ENCODE peak calls at places on chromosomes 3 and 15, in five cellular contexts. One of them, this sample, is unnamed.

GRCh38 chr15:60829416-60829815 is 350.5 kb upstream of the ICE2 start:
- DNase-seq in substantia nigra: no peak
- DNase-seq in ELR: peak
- DNase-seq in activated naive CD8-positive, alpha-beta T cell treated with anti-CD3 and anti-CD28 coated beads, Interleukin-2, amount 50 U/mL, for 24 hours: no peak
- DNase-seq in activated CD4-positive, alpha-beta T cell treated with anti-CD3 and anti-CD28 coated beads, Interleukin-2, amount 50 U/mL, for 48 hours: no peak
- DNase-seq in this sample: no peak

GRCh38 chr3:144737281-144737680 is 765.7 kb downstream of the DIPK2A start:
- DNase-seq in activated CD4-positive, alpha-beta T cell treated with anti-CD3 and anti-CD28 coated beads, Interleukin-2, amount 50 U/mL, for 48 hours: no peak
- DNase-seq in activated naive CD8-positive, alpha-beta T cell treated with anti-CD3 and anti-CD28 coated beads, Interleukin-2, amount 50 U/mL, for 24 hours: no peak
- DNase-seq in substantia nigra: no peak
- DNase-seq in ELR: no peak
- DNase-seq in this sample: no peak

GRCh38 chr3:9226326-9226725 is 23.1 kb downstream of the SRGAP3 start:
- DNase-seq in substantia nigra: no peak
- DNase-seq in ELR: no peak
- DNase-seq in activated naive CD8-positive, alpha-beta T cell treated with anti-CD3 and anti-CD28 coated beads, Interleukin-2, amount 50 U/mL, for 24 hours: no peak
- DNase-seq in activated CD4-positive, alpha-beta T cell treated with anti-CD3 and anti-CD28 coated beads, Interleukin-2, amount 50 U/mL, for 48 hours: no peak
- DNase-seq in this sample: no peak

GRCh38 chr3:183307749-183308148 is 54.7 kb downstream of the B3GNT5 start:
- DNase-seq in ELR: no peak
- DNase-seq in substantia nigra: no peak
- DNase-seq in activated CD4-positive, alpha-beta T cell treated with anti-CD3 and anti-CD28 coated beads, Interleukin-2, amount 50 U/mL, for 48 hours: no peak
- DNase-seq in activated naive CD8-positive, alpha-beta T cell treated with anti-CD3 and anti-CD28 coated beads, Interleukin-2, amount 50 U/mL, for 24 hours: no peak
- DNase-seq in this sample: no peak

GRCh38 chr15:95259513-95259912 is 1028.2 kb downstream of the MCTP2 start:
- DNase-seq in ELR: peak
- DNase-seq in activated naive CD8-positive, alpha-beta T cell treated with anti-CD3 and anti-CD28 coated beads, Interleukin-2, amount 50 U/mL, for 24 hours: peak
- DNase-seq in activated CD4-positive, alpha-beta T cell treated with anti-CD3 and anti-CD28 coated beads, Interleukin-2, amount 50 U/mL, for 48 hours: peak
- DNase-seq in substantia nigra: no peak
- DNase-seq in this sample: peak

GRCh38 chr3:45554001-45554691 is 40.4 kb upstream of the LIMD1 start:
- DNase-seq in ELR: peak
- DNase-seq in activated naive CD8-positive, alpha-beta T cell treated with anti-CD3 and anti-CD28 coated beads, Interleukin-2, amount 50 U/mL, for 24 hours: no peak
- DNase-seq in substantia nigra: no peak
- DNase-seq in activated CD4-positive, alpha-beta T cell treated with anti-CD3 and anti-CD28 coated beads, Interleukin-2, amount 50 U/mL, for 48 hours: no peak
- DNase-seq in this sample: no peak

GRCh38 chr3:170154569-170155143 is 26.9 kb downstream of the PHC3 start:
- DNase-seq in activated naive CD8-positive, alpha-beta T cell treated with anti-CD3 and anti-CD28 coated beads, Interleukin-2, amount 50 U/mL, for 24 hours: no peak
- DNase-seq in substantia nigra: no peak
- DNase-seq in ELR: no peak
- DNase-seq in activated CD4-positive, alpha-beta T cell treated with anti-CD3 and anti-CD28 coated beads, Interleukin-2, amount 50 U/mL, for 48 hours: no peak
- DNase-seq in this sample: no peak

GRCh38 chr15:42721016-42721415 is 15.9 kb downstream of the CDAN1 start:
- DNase-seq in ELR: no peak
- DNase-seq in activated naive CD8-positive, alpha-beta T cell treated with anti-CD3 and anti-CD28 coated beads, Interleukin-2, amount 50 U/mL, for 24 hours: no peak
- DNase-seq in activated CD4-positive, alpha-beta T cell treated with anti-CD3 and anti-CD28 coated beads, Interleukin-2, amount 50 U/mL, for 48 hours: no peak
- DNase-seq in substantia nigra: no peak
- DNase-seq in this sample: no peak

GRCh38 chr15:98896802-98897732 is 110.5 kb downstream of the PGPEP1L start:
- DNase-seq in activated CD4-positive, alpha-beta T cell treated with anti-CD3 and anti-CD28 coated beads, Interleukin-2, amount 50 U/mL, for 48 hours: no peak
- DNase-seq in ELR: peak
- DNase-seq in substantia nigra: no peak
- DNase-seq in activated naive CD8-positive, alpha-beta T cell treated with anti-CD3 and anti-CD28 coated beads, Interleukin-2, amount 50 U/mL, for 24 hours: no peak
- DNase-seq in this sample: no peak

GRCh38 chr3:56989434-56990294 is 70.8 kb upstream of the SPATA12 start:
- DNase-seq in activated naive CD8-positive, alpha-beta T cell treated with anti-CD3 and anti-CD28 coated beads, Interleukin-2, amount 50 U/mL, for 24 hours: no peak
- DNase-seq in substantia nigra: no peak
- DNase-seq in activated CD4-positive, alpha-beta T cell treated with anti-CD3 and anti-CD28 coated beads, Interleukin-2, amount 50 U/mL, for 48 hours: no peak
- DNase-seq in ELR: no peak
- DNase-seq in this sample: no peak

GRCh38 chr3:29168686-29169085 is 112.2 kb upstream of the RBMS3 start:
- DNase-seq in activated CD4-positive, alpha-beta T cell treated with anti-CD3 and anti-CD28 coated beads, Interleukin-2, amount 50 U/mL, for 48 hours: no peak
- DNase-seq in activated naive CD8-positive, alpha-beta T cell treated with anti-CD3 and anti-CD28 coated beads, Interleukin-2, amount 50 U/mL, for 24 hours: no peak
- DNase-seq in ELR: no peak
- DNase-seq in substantia nigra: no peak
- DNase-seq in this sample: no peak

GRCh38 chr3:136994772-136995516 is 37.2 kb downstream of the IL20RB start:
- DNase-seq in activated CD4-positive, alpha-beta T cell treated with anti-CD3 and anti-CD28 coated beads, Interleukin-2, amount 50 U/mL, for 48 hours: peak
- DNase-seq in activated naive CD8-positive, alpha-beta T cell treated with anti-CD3 and anti-CD28 coated beads, Interleukin-2, amount 50 U/mL, for 24 hours: no peak
- DNase-seq in substantia nigra: no peak
- DNase-seq in ELR: peak
- DNase-seq in this sample: no peak

GRCh38 chr15:25682349-25682748 is 180.8 kb downstream of the ATP10A start:
- DNase-seq in ELR: no peak
- DNase-seq in activated naive CD8-positive, alpha-beta T cell treated with anti-CD3 and anti-CD28 coated beads, Interleukin-2, amount 50 U/mL, for 24 hours: no peak
- DNase-seq in substantia nigra: no peak
- DNase-seq in activated CD4-positive, alpha-beta T cell treated with anti-CD3 and anti-CD28 coated beads, Interleukin-2, amount 50 U/mL, for 48 hours: no peak
- DNase-seq in this sample: no peak

GRCh38 chr3:73746610-73747009 is 121.9 kb upstream of the PDZRN3 start:
- DNase-seq in activated naive CD8-positive, alpha-beta T cell treated with anti-CD3 and anti-CD28 coated beads, Interleukin-2, amount 50 U/mL, for 24 hours: no peak
- DNase-seq in substantia nigra: no peak
- DNase-seq in ELR: no peak
- DNase-seq in activated CD4-positive, alpha-beta T cell treated with anti-CD3 and anti-CD28 coated beads, Interleukin-2, amount 50 U/mL, for 48 hours: no peak
- DNase-seq in this sample: no peak

GRCh38 chr3:172198428-172198827 is 159.1 kb downstream of the FNDC3B start:
- DNase-seq in substantia nigra: no peak
- DNase-seq in activated CD4-positive, alpha-beta T cell treated with anti-CD3 and anti-CD28 coated beads, Interleukin-2, amount 50 U/mL, for 48 hours: no peak
- DNase-seq in activated naive CD8-positive, alpha-beta T cell treated with anti-CD3 and anti-CD28 coated beads, Interleukin-2, amount 50 U/mL, for 24 hours: no peak
- DNase-seq in ELR: no peak
- DNase-seq in this sample: no peak

GRCh38 chr3:137224464-137224863 is 266.7 kb downstream of the IL20RB start:
- DNase-seq in activated naive CD8-positive, alpha-beta T cell treated with anti-CD3 and anti-CD28 coated beads, Interleukin-2, amount 50 U/mL, for 24 hours: no peak
- DNase-seq in activated CD4-positive, alpha-beta T cell treated with anti-CD3 and anti-CD28 coated beads, Interleukin-2, amount 50 U/mL, for 48 hours: no peak
- DNase-seq in ELR: no peak
- DNase-seq in substantia nigra: no peak
- DNase-seq in this sample: no peak

GRCh38 chr3:15685927-15686326 is 84.4 kb downstream of the BTD start:
- DNase-seq in ELR: no peak
- DNase-seq in substantia nigra: no peak
- DNase-seq in activated naive CD8-positive, alpha-beta T cell treated with anti-CD3 and anti-CD28 coated beads, Interleukin-2, amount 50 U/mL, for 24 hours: no peak
- DNase-seq in activated CD4-positive, alpha-beta T cell treated with anti-CD3 and anti-CD28 coated beads, Interleukin-2, amount 50 U/mL, for 48 hours: no peak
- DNase-seq in this sample: no peak

GRCh38 chr3:43035801-43036340 is 56.8 kb downstream of the GASK1A start:
- DNase-seq in substantia nigra: no peak
- DNase-seq in ELR: no peak
- DNase-seq in activated naive CD8-positive, alpha-beta T cell treated with anti-CD3 and anti-CD28 coated beads, Interleukin-2, amount 50 U/mL, for 24 hours: no peak
- DNase-seq in activated CD4-positive, alpha-beta T cell treated with anti-CD3 and anti-CD28 coated beads, Interleukin-2, amount 50 U/mL, for 48 hours: no peak
- DNase-seq in this sample: no peak

GRCh38 chr3:29880809-29881208 is 599.9 kb downstream of the RBMS3 start:
- DNase-seq in activated naive CD8-positive, alpha-beta T cell treated with anti-CD3 and anti-CD28 coated beads, Interleukin-2, amount 50 U/mL, for 24 hours: no peak
- DNase-seq in activated CD4-positive, alpha-beta T cell treated with anti-CD3 and anti-CD28 coated beads, Interleukin-2, amount 50 U/mL, for 48 hours: no peak
- DNase-seq in substantia nigra: no peak
- DNase-seq in ELR: no peak
- DNase-seq in this sample: no peak

GRCh38 chr15:26037369-26037768 is 174.2 kb upstream of the ATP10A start:
- DNase-seq in ELR: no peak
- DNase-seq in activated CD4-positive, alpha-beta T cell treated with anti-CD3 and anti-CD28 coated beads, Interleukin-2, amount 50 U/mL, for 48 hours: no peak
- DNase-seq in substantia nigra: no peak
- DNase-seq in activated naive CD8-positive, alpha-beta T cell treated with anti-CD3 and anti-CD28 coated beads, Interleukin-2, amount 50 U/mL, for 24 hours: no peak
- DNase-seq in this sample: no peak

GRCh38 chr15:79065744-79066376 is 24.7 kb downstream of the RASGRF1 start:
- DNase-seq in activated CD4-positive, alpha-beta T cell treated with anti-CD3 and anti-CD28 coated beads, Interleukin-2, amount 50 U/mL, for 48 hours: no peak
- DNase-seq in substantia nigra: no peak
- DNase-seq in ELR: no peak
- DNase-seq in activated naive CD8-positive, alpha-beta T cell treated with anti-CD3 and anti-CD28 coated beads, Interleukin-2, amount 50 U/mL, for 24 hours: no peak
- DNase-seq in this sample: no peak

GRCh38 chr3:85821130-85821756 is 862.5 kb downstream of the CADM2 start:
- DNase-seq in substantia nigra: no peak
- DNase-seq in activated CD4-positive, alpha-beta T cell treated with anti-CD3 and anti-CD28 coated beads, Interleukin-2, amount 50 U/mL, for 48 hours: no peak
- DNase-seq in ELR: no peak
- DNase-seq in activated naive CD8-positive, alpha-beta T cell treated with anti-CD3 and anti-CD28 coated beads, Interleukin-2, amount 50 U/mL, for 24 hours: no peak
- DNase-seq in this sample: no peak

This sample was measured in activated gamma-delta T cell treated with Interleukin-2 at 50 U/mL for 16 hours.